ENCODE peak calls at places on chromosomes 13 and 19, in five cellular contexts. One of them, this sample, is unnamed.

GRCh38 chr13:80337011-80337688 is 3.8 kb downstream of the SPRY2 start:
- DNase-seq in A172: no peak
- DNase-seq in HL-60: no peak
- DNase-seq in SHP77: no peak
- DNase-seq in stimulated activated naive CD4-positive, alpha-beta T cell treated with Interleukin-2 at 50 U/mL for 16 hours: no peak
- DNase-seq in this sample: no peak

GRCh38 chr13:43663474-43664090 is 123.2 kb downstream of the ENOX1 start:
- DNase-seq in SHP77: no peak
- DNase-seq in A172: peak; percentile 3
- DNase-seq in HL-60: no peak
- DNase-seq in stimulated activated naive CD4-positive, alpha-beta T cell treated with Interleukin-2 at 50 U/mL for 16 hours: no peak
- DNase-seq in this sample: no peak

GRCh38 chr13:39688278-39688677 is 32.8 kb downstream of the COG6 start:
- DNase-seq in A172: no peak
- DNase-seq in SHP77: no peak
- DNase-seq in HL-60: peak; percentile 47
- DNase-seq in stimulated activated naive CD4-positive, alpha-beta T cell treated with Interleukin-2 at 50 U/mL for 16 hours: no peak
- DNase-seq in this sample: no peak

GRCh38 chr13:23701646-23702045 is 131.4 kb downstream of the TNFRSF19 start:
- DNase-seq in A172: no peak
- DNase-seq in stimulated activated naive CD4-positive, alpha-beta T cell treated with Interleukin-2 at 50 U/mL for 16 hours: no peak
- DNase-seq in HL-60: no peak
- DNase-seq in SHP77: no peak
- DNase-seq in this sample: no peak

GRCh38 chr13:26785845-26786630 is 25.5 kb upstream of the GPR12 start:
- DNase-seq in A172: peak; percentile 13
- DNase-seq in SHP77: peak; percentile 13
- DNase-seq in HL-60: peak; percentile 65
- DNase-seq in stimulated activated naive CD4-positive, alpha-beta T cell treated with Interleukin-2 at 50 U/mL for 16 hours: peak; percentile 3
- DNase-seq in this sample: no peak

GRCh38 chr19:12806242-12807131 is at the start of gene RNASEH2A:
- DNase-seq in HL-60: peak; percentile 91
- DNase-seq in stimulated activated naive CD4-positive, alpha-beta T cell treated with Interleukin-2 at 50 U/mL for 16 hours: peak; percentile 86
- DNase-seq in SHP77: peak; percentile 88
- DNase-seq in A172: peak; percentile 81
- DNase-seq in this sample: peak; percentile 90

GRCh38 chr13:43159007-43159406 is 135.6 kb downstream of the DNAJC15 start:
- DNase-seq in SHP77: no peak
- DNase-seq in A172: no peak
- DNase-seq in HL-60: no peak
- DNase-seq in stimulated activated naive CD4-positive, alpha-beta T cell treated with Interleukin-2 at 50 U/mL for 16 hours: no peak
- DNase-seq in this sample: no peak

GRCh38 chr19:56838930-56839664 is 1.4 kb downstream of the PEG3 start:
- DNase-seq in HL-60: peak; percentile 97
- DNase-seq in stimulated activated naive CD4-positive, alpha-beta T cell treated with Interleukin-2 at 50 U/mL for 16 hours: no peak
- DNase-seq in A172: no peak
- DNase-seq in SHP77: no peak
- DNase-seq in this sample: no peak

GRCh38 chr19:58543826-58544590 is at the start of gene TRIM28:
- DNase-seq in HL-60: peak; percentile 99
- DNase-seq in stimulated activated naive CD4-positive, alpha-beta T cell treated with Interleukin-2 at 50 U/mL for 16 hours: no peak
- DNase-seq in SHP77: no peak
- DNase-seq in A172: peak; percentile 100
- DNase-seq in this sample: peak; percentile 96

GRCh38 chr19:7679017-7679720 is 1.5 kb upstream of the TRAPPC5 start:
- DNase-seq in SHP77: peak; percentile 54
- DNase-seq in stimulated activated naive CD4-positive, alpha-beta T cell treated with Interleukin-2 at 50 U/mL for 16 hours: peak; percentile 77
- DNase-seq in A172: no peak
- DNase-seq in HL-60: peak; percentile 80
- DNase-seq in this sample: no peak

GRCh38 chr19:52464798-52465470 is 11.6 kb downstream of the ZNF578 start:
- DNase-seq in SHP77: peak; percentile 5
- DNase-seq in HL-60: no peak
- DNase-seq in A172: peak; percentile 20
- DNase-seq in stimulated activated naive CD4-positive, alpha-beta T cell treated with Interleukin-2 at 50 U/mL for 16 hours: no peak
- DNase-seq in this sample: no peak

GRCh38 chr13:25372275-25373081 is 704 bp downstream of the ATP8A2 start:
- DNase-seq in A172: no peak
- DNase-seq in SHP77: no peak
- DNase-seq in HL-60: no peak
- DNase-seq in stimulated activated naive CD4-positive, alpha-beta T cell treated with Interleukin-2 at 50 U/mL for 16 hours: no peak
- DNase-seq in this sample: no peak

GRCh38 chr19:11382898-11383705 is 1.0 kb downstream of the EPOR start:
- DNase-seq in stimulated activated naive CD4-positive, alpha-beta T cell treated with Interleukin-2 at 50 U/mL for 16 hours: no peak
- DNase-seq in A172: no peak
- DNase-seq in HL-60: peak; percentile 55
- DNase-seq in SHP77: peak; percentile 55
- DNase-seq in this sample: peak; percentile 39

This sample was measured in ACHN.